ENCODE peak calls at places on chromosome 19, in five cellular contexts. One of them, this sample, is unnamed.

GRCh38 chr19:3154957-3155736 is 19.3 kb downstream of the GNA15 start:
- DNase-seq in cardiac muscle cell: peak
- DNase-seq in colonic mucosa: peak
- DNase-seq in brain microvascular endothelial cell: peak
- DNase-seq in HT-29: no peak
- DNase-seq in this sample: peak

GRCh38 chr19:50697414-50698124 is 22.0 kb downstream of the SHANK1 start:
- DNase-seq in cardiac muscle cell: no peak
- DNase-seq in colonic mucosa: no peak
- DNase-seq in brain microvascular endothelial cell: no peak
- DNase-seq in HT-29: no peak
- DNase-seq in this sample: no peak

GRCh38 chr19:29677001-29677781 is 11.9 kb downstream of the PLEKHF1 start:
- DNase-seq in cardiac muscle cell: no peak
- DNase-seq in colonic mucosa: no peak
- DNase-seq in brain microvascular endothelial cell: no peak
- DNase-seq in HT-29: no peak
- DNase-seq in this sample: no peak

GRCh38 chr19:46787331-46788100 is 878 bp downstream of the SLC1A5 start:
- DNase-seq in cardiac muscle cell: peak
- DNase-seq in colonic mucosa: peak
- DNase-seq in brain microvascular endothelial cell: peak
- DNase-seq in HT-29: no peak
- DNase-seq in this sample: no peak

GRCh38 chr19:50224986-50225747 is 21.7 kb downstream of the MYH14 start:
- DNase-seq in cardiac muscle cell: no peak
- DNase-seq in colonic mucosa: no peak
- DNase-seq in brain microvascular endothelial cell: no peak
- DNase-seq in HT-29: no peak
- DNase-seq in this sample: no peak

GRCh38 chr19:934865-935422 is 9.1 kb downstream of the ARID3A start:
- DNase-seq in cardiac muscle cell: peak
- DNase-seq in colonic mucosa: peak
- DNase-seq in brain microvascular endothelial cell: no peak
- DNase-seq in HT-29: peak
- DNase-seq in this sample: no peak

GRCh38 chr19:48683349-48683748 is 10.5 kb upstream of the NTN5 start:
- DNase-seq in cardiac muscle cell: peak
- DNase-seq in colonic mucosa: no peak
- DNase-seq in brain microvascular endothelial cell: peak
- DNase-seq in HT-29: no peak
- DNase-seq in this sample: no peak

GRCh38 chr19:40677156-40677555 is 13.3 kb downstream of the NUMBL start:
- DNase-seq in cardiac muscle cell: no peak
- DNase-seq in colonic mucosa: no peak
- DNase-seq in brain microvascular endothelial cell: no peak
- DNase-seq in HT-29: no peak
- DNase-seq in this sample: no peak

GRCh38 chr19:18856385-18857126 is 24.8 kb downstream of the UPF1 start:
- DNase-seq in cardiac muscle cell: peak
- DNase-seq in colonic mucosa: no peak
- DNase-seq in brain microvascular endothelial cell: peak
- DNase-seq in HT-29: peak
- DNase-seq in this sample: peak

GRCh38 chr19:7013678-7014077 is 7.6 kb downstream of the MBD3L2B start:
- DNase-seq in cardiac muscle cell: peak
- DNase-seq in colonic mucosa: peak
- DNase-seq in brain microvascular endothelial cell: peak
- DNase-seq in HT-29: no peak
- DNase-seq in this sample: no peak

GRCh38 chr19:16233836-16234551 is 36.3 kb downstream of the AP1M1 start:
- DNase-seq in cardiac muscle cell: peak
- DNase-seq in colonic mucosa: no peak
- DNase-seq in brain microvascular endothelial cell: no peak
- DNase-seq in HT-29: no peak
- DNase-seq in this sample: no peak

GRCh38 chr19:52665529-52665928 is 27.4 kb upstream of the ZNF83 start:
- DNase-seq in cardiac muscle cell: no peak
- DNase-seq in colonic mucosa: no peak
- DNase-seq in brain microvascular endothelial cell: peak
- DNase-seq in HT-29: peak
- DNase-seq in this sample: no peak

GRCh38 chr19:28956971-28957370 is 256.0 kb downstream of the UQCRFS1 start:
- DNase-seq in cardiac muscle cell: no peak
- DNase-seq in colonic mucosa: no peak
- DNase-seq in brain microvascular endothelial cell: no peak
- DNase-seq in HT-29: no peak
- DNase-seq in this sample: no peak

GRCh38 chr19:12092065-12092867 is 27.7 kb downstream of the ZNF844 start:
- DNase-seq in cardiac muscle cell: peak
- DNase-seq in colonic mucosa: peak
- DNase-seq in brain microvascular endothelial cell: peak
- DNase-seq in HT-29: no peak
- DNase-seq in this sample: no peak

GRCh38 chr19:50496189-50497029 is 14.6 kb downstream of the JOSD2 start:
- DNase-seq in cardiac muscle cell: peak
- DNase-seq in colonic mucosa: no peak
- DNase-seq in brain microvascular endothelial cell: no peak
- DNase-seq in HT-29: peak
- DNase-seq in this sample: peak

GRCh38 chr19:47626238-47626637 is 17.3 kb downstream of the BICRA start:
- DNase-seq in cardiac muscle cell: no peak
- DNase-seq in colonic mucosa: no peak
- DNase-seq in brain microvascular endothelial cell: no peak
- DNase-seq in HT-29: no peak
- DNase-seq in this sample: no peak

GRCh38 chr19:46288896-46289588 is 7.8 kb upstream of the HIF3A start:
- DNase-seq in cardiac muscle cell: peak
- DNase-seq in colonic mucosa: no peak
- DNase-seq in brain microvascular endothelial cell: peak
- DNase-seq in HT-29: peak
- DNase-seq in this sample: no peak